ENCODE peak calls at places on chromosomes 2 and 18, in five cellular contexts. K is kidney, G is left lung, X is AG04450, R is right atrium auricular region. L is an unnamed sample.

GRCh38 chr2:130744287-130745117 is 10.8 kb upstream of the AMER3 start:
- DNase-seq in X (no peak), K (no peak), R (peak; percentile 40), G (peak; percentile 51), L (no peak)

GRCh38 chr2:43266692-43267091 is 40.3 kb upstream of the ZFP36L2 start:
- DNase-seq in X (no peak), K (peak; percentile 83), R (peak; percentile 73), G (peak; percentile 84), L (no peak)

GRCh38 chr2:54675738-54676137 is 47.7 kb upstream of the EML6 start:
- DNase-seq in G (no peak), X (no peak), K (no peak), R (no peak), L (no peak)

GRCh38 chr2:98444436-98445166 is at the start of gene INPP4A:
- DNase-seq in X (no peak), R (no peak), G (peak; percentile 95), K (peak; percentile 91), L (peak; percentile 61)

GRCh38 chr18:54702687-54703086 is 111.6 kb downstream of the DYNAP start:
- DNase-seq in R (no peak), K (no peak), G (no peak), X (no peak), L (no peak)

GRCh38 chr2:132519566-132519965 is 103.0 kb downstream of the GPR39 start:
- DNase-seq in R (no peak), G (no peak), K (no peak), X (no peak), L (no peak)

GRCh38 chr18:74804677-74805076 is 207.0 kb downstream of the ZNF407 start:
- DNase-seq in R (no peak), K (no peak), X (no peak), G (no peak), L (no peak)

GRCh38 chr2:33552758-33553461 is 46.2 kb downstream of the FAM98A start:
- DNase-seq in K (no peak), G (no peak), R (no peak), X (no peak), L (no peak)

GRCh38 chr2:108938069-108938710 is 50.8 kb downstream of the EDAR start:
- DNase-seq in G (no peak), R (no peak), K (no peak), X (peak; percentile 30), L (no peak)

GRCh38 chr2:133821107-133821760 is 253.0 kb upstream of the NCKAP5 start:
- DNase-seq in G (no peak), X (no peak), R (no peak), K (no peak), L (no peak)

GRCh38 chr2:203870481-203870880 is 2.9 kb downstream of the CTLA4 start:
- DNase-seq in X (no peak), G (peak; percentile 62), R (no peak), K (peak; percentile 73), L (no peak)

GRCh38 chr2:225998653-225999052 is 599.1 kb downstream of the NYAP2 start:
- DNase-seq in R (no peak), K (no peak), G (no peak), X (no peak), L (no peak)

GRCh38 chr2:40103590-40103989 is 324.5 kb upstream of the THUMPD2 start:
- DNase-seq in K (no peak), G (no peak), R (no peak), X (peak; percentile 81), L (no peak)

GRCh38 chr2:149329068-149329467 is 1.3 kb upstream of the LYPD6 start:
- DNase-seq in R (no peak), X (no peak), K (no peak), G (no peak), L (no peak)

GRCh38 chr2:24083567-24084385 is 858 bp downstream of the TP53I3 start:
- DNase-seq in K (peak; percentile 97), G (no peak), X (peak; percentile 66), R (peak; percentile 81), L (no peak)

GRCh38 chr2:238462782-238463396 is 36.2 kb downstream of the ASB1 start:
- DNase-seq in G (no peak), X (peak; percentile 11), R (no peak), K (no peak), L (no peak)

GRCh38 chr18:51039138-51040112 is 9.4 kb downstream of the SMAD4 start:
- DNase-seq in K (no peak), X (no peak), R (no peak), G (no peak), L (no peak)

GRCh38 chr2:238320648-238321281 is 447 bp downstream of the TRAF3IP1 start:
- DNase-seq in X (no peak), K (peak; percentile 82), R (no peak), G (peak; percentile 86), L (no peak)

GRCh38 chr2:9813312-9814128 is 29.8 kb upstream of the TAF1B start:
- DNase-seq in R (peak; percentile 77), G (peak; percentile 91), K (peak; percentile 87), X (no peak), L (peak; percentile 58)

GRCh38 chr2:174625031-174625430 is 27.4 kb upstream of the WIPF1 start:
- DNase-seq in R (no peak), G (no peak), X (no peak), K (no peak), L (no peak)

GRCh38 chr2:224778474-224778877 is 62.3 kb upstream of the CCDC195 start:
- DNase-seq in R (peak; percentile 83), G (no peak), K (no peak), X (peak; percentile 39), L (peak; percentile 44)

GRCh38 chr18:53153281-53153680 is 813.3 kb downstream of the DCC start:
- DNase-seq in K (no peak), G (no peak), R (no peak), X (no peak), L (no peak)

GRCh38 chr2:84559838-84560237 is 43.5 kb downstream of the DNAH6 start:
- DNase-seq in R (no peak), X (no peak), G (no peak), K (no peak), L (no peak)

GRCh38 chr2:181471227-181471626 is 14.0 kb downstream of the ITGA4 start:
- DNase-seq in R (no peak), K (no peak), X (no peak), G (no peak), L (no peak)

GRCh38 chr2:21268871-21269224 is 145.1 kb downstream of the TDRD15 start:
- DNase-seq in G (no peak), R (no peak), X (no peak), K (no peak), L (no peak)

GRCh38 chr2:185510060-185510459 is 228.5 kb upstream of the FSIP2 start:
- DNase-seq in K (no peak), G (no peak), X (no peak), R (no peak), L (no peak)

GRCh38 chr18:26549103-26549485 is 741 bp upstream of the KCTD1 start:
- DNase-seq in X (no peak), R (no peak), K (peak; percentile 80), G (peak; percentile 81), L (no peak)

GRCh38 chr2:179554639-179555038 is 290.0 kb upstream of the SESTD1 start:
- DNase-seq in K (no peak), X (no peak), R (no peak), G (no peak), L (no peak)

GRCh38 chr2:190635781-190636180 is 13.1 kb upstream of the NAB1 start:
- DNase-seq in R (no peak), G (no peak), K (no peak), X (no peak), L (no peak)

GRCh38 chr2:128440087-128440665 is 121.5 kb upstream of the HS6ST1 start:
- DNase-seq in R (peak; percentile 36), X (no peak), G (no peak), K (peak; percentile 40), L (no peak)

GRCh38 chr2:101038455-101039255 is 36.6 kb downstream of the RPL31 start:
- DNase-seq in R (no peak), X (no peak), K (no peak), G (no peak), L (no peak)

GRCh38 chr18:23859466-23860352 is 154.8 kb upstream of the TTC39C start:
- DNase-seq in R (no peak), G (no peak), K (no peak), X (no peak), L (no peak)

GRCh38 chr18:23862071-23862470 is 152.5 kb upstream of the TTC39C start:
- DNase-seq in X (peak; percentile 65), R (no peak), G (no peak), K (no peak), L (no peak)

GRCh38 chr18:23864620-23865019 is 149.9 kb upstream of the TTC39C start:
- DNase-seq in K (no peak), R (no peak), G (no peak), X (no peak), L (no peak)

GRCh38 chr18:23857756-23858155 is 156.8 kb upstream of the TTC39C start:
- DNase-seq in R (no peak), K (no peak), G (no peak), X (peak; percentile 4), L (no peak)

DNA sequence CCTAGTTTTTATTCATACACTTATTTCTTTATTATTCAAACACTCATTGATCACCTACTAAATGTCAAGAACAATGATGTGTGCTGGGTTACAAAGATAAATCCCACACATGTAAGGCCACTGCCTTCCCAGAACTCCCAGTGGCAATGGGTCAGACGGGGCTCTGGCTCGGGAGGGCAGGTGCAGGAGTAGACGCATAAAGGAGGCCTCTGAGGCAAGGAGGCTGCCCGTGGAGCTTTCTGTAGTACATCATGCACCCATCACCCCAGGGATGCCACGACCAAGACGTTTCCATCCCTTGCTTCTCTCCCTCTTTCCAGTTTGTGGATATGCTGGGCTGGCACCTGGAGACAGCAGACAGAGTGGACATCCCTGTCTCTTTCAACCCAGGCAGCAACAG is 153.2 kb upstream of the TTC39C start:
- DNase-seq in X (no peak), K (no peak), G (no peak), R (no peak), L (peak; percentile 39)
- H3K27ac ChIP-seq in X (peak overlapping the region; percentile 75), K (no peak overlapping the region), G (peak overlapping the region; percentile 46), R (peak overlapping the region; percentile 50), L (no peak overlapping the region)

GRCh38 chr18:48831113-48831759 is 119.5 kb downstream of the SMAD7 start:
- DNase-seq in K (no peak), X (no peak), G (no peak), R (peak; percentile 38), L (peak; percentile 7)

GRCh38 chr18:48828713-48829442 is 121.9 kb downstream of the SMAD7 start:
- DNase-seq in G (no peak), X (no peak), K (peak; percentile 81), R (peak; percentile 58), L (no peak)

GRCh38 chr18:48827321-48828200 is 123.2 kb downstream of the SMAD7 start:
- DNase-seq in K (peak; percentile 67), G (no peak), R (peak; percentile 58), X (no peak), L (no peak)

GRCh38 chr18:48828201-48828580 is 122.6 kb downstream of the SMAD7 start:
- DNase-seq in R (no peak), K (no peak), G (no peak), X (no peak), L (no peak)

GRCh38 chr18:48829443-48830149 is 121.2 kb downstream of the SMAD7 start:
- DNase-seq in X (no peak), G (no peak), K (peak; percentile 78), R (peak; percentile 72), L (no peak)
- H3K27ac ChIP-seq in X (no peak overlapping the region), G (no peak overlapping the region), K (peak overlapping the region; percentile 76), R (peak overlapping the region; percentile 40), L (no peak overlapping the region)

GRCh38 chr2:159063677-159064076 is 95.2 kb downstream of the TANC1 start:
- DNase-seq in R (no peak), G (no peak), X (no peak), K (no peak), L (no peak)
- H3K27ac ChIP-seq in R (peak overlapping the region; percentile 70), G (no peak overlapping the region), X (no peak overlapping the region), K (no peak overlapping the region), L (no peak overlapping the region)

GRCh38 chr2:46188041-46188715 is 109.0 kb upstream of the EPAS1 start:
- DNase-seq in G (no peak), X (no peak), R (peak; percentile 57), K (no peak), L (no peak)
- H3K27ac ChIP-seq in G (peak overlapping the region; percentile 70), X (no peak overlapping the region), R (no peak overlapping the region), K (no peak overlapping the region), L (no peak overlapping the region)

L was measured in CD8-positive, alpha-beta T cell.